ENCODE peak calls at places on chromosomes 12 and 14, in six cellular contexts. Q is PC-3, J is cardiac fibroblast, H is epithelial cell of esophagus, O is neural crest cell, S is AG10803. R is an unnamed sample.
A peak's percentile ranks its signal among the peaks of the same experiment; 100 is the strongest.

GRCh38 chr14:70893842-70894237 is 13.4 kb upstream of the PCNX1 start:
- DNase-seq in Q (no peak), J (no peak), H (no peak), O (no peak), S (no peak), R (no peak)

GRCh38 chr14:96895658-96896271 is 98.6 kb downstream of the VRK1 start:
- DNase-seq in Q (no peak), J (no peak), H (no peak), O (no peak), S (no peak), R (no peak)

GRCh38 chr12:6061661-6062060 is 62.8 kb downstream of the VWF start:
- DNase-seq in Q (no peak), J (peak; percentile 76), H (no peak), O (no peak), S (peak; percentile 82), R (no peak)

GRCh38 chr12:109529618-109530300 is 43.5 kb downstream of the MMAB start:
- DNase-seq in Q (no peak), J (no peak), H (no peak), O (no peak), S (no peak), R (no peak)

GRCh38 chr14:68257969-68258368 is 438.4 kb downstream of the RAD51B start:
- DNase-seq in Q (no peak), J (no peak), H (no peak), O (no peak), S (no peak), R (no peak)

GRCh38 chr12:62227091-62227490 is 33.1 kb upstream of the USP15 start:
- DNase-seq in Q (no peak), J (no peak), H (no peak), O (no peak), S (no peak), R (no peak)

GRCh38 chr12:25958254-25959068 is at the start of gene RASSF8:
- DNase-seq in Q (peak; percentile 90), J (peak; percentile 89), H (peak; percentile 73), O (peak; percentile 64), S (peak; percentile 76), R (peak; percentile 55)

GRCh38 chr14:105087963-105088811 is 23.0 kb upstream of the GPR132 start:
- DNase-seq in Q (peak; percentile 72), J (peak; percentile 87), H (peak; percentile 46), O (peak; percentile 50), S (peak; percentile 67), R (no peak)

GRCh38 chr12:124507188-124508109 is 60.0 kb downstream of the NCOR2 start:
- DNase-seq in Q (no peak), J (peak; percentile 72), H (no peak), O (no peak), S (peak; percentile 73), R (no peak)

GRCh38 chr12:31832740-31833540 is 104.1 kb upstream of the AMN1 start:
- DNase-seq in Q (no peak), J (no peak), H (no peak), O (no peak), S (no peak), R (no peak)

GRCh38 chr14:25904446-25904845 is 693.4 kb downstream of the NOVA1 start:
- DNase-seq in Q (no peak), J (peak; percentile 1), H (no peak), O (no peak), S (no peak), R (no peak)

GRCh38 chr14:105209091-105209490 is 28.0 kb upstream of the NUDT14 start:
- DNase-seq in Q (no peak), J (no peak), H (no peak), O (no peak), S (no peak), R (no peak)

GRCh38 chr12:27142102-27142721 is 59.8 kb upstream of the C12orf71 start:
- DNase-seq in Q (peak; percentile 96), J (peak; percentile 91), H (peak; percentile 84), O (peak; percentile 62), S (peak; percentile 77), R (peak; percentile 51)

GRCh38 chr14:91021115-91021514 is 39.3 kb downstream of the RPS6KA5 start:
- DNase-seq in Q (peak; percentile 22), J (no peak), H (peak; percentile 40), O (no peak), S (no peak), R (no peak)

GRCh38 chr12:113231275-113232231 is 10.3 kb downstream of the TPCN1 start:
- DNase-seq in Q (no peak), J (peak; percentile 81), H (peak; percentile 79), O (no peak), S (peak; percentile 48), R (no peak)
- TF ChIP-seq CTCF in Q (no peak), J (no peak), H (no peak), O (no peak), S (no peak), R (no peak)

GRCh38 chr12:57627504-57628279 is 5.3 kb downstream of the B4GALNT1 start:
- DNase-seq in Q (no peak), J (no peak), H (no peak), O (no peak), S (no peak), R (no peak)
- TF ChIP-seq CTCF in Q (no peak), J (no peak), H (no peak), O (no peak), S (no peak), R (no peak)

GRCh38 chr12:2118061-2118460 is 65.3 kb downstream of the CACNA1C start:
- DNase-seq in Q (no peak), J (no peak), H (no peak), O (no peak), S (no peak), R (no peak)
- TF ChIP-seq CTCF in Q (no peak), J (no peak), H (no peak), O (no peak), S (no peak), R (no peak)

DNA sequence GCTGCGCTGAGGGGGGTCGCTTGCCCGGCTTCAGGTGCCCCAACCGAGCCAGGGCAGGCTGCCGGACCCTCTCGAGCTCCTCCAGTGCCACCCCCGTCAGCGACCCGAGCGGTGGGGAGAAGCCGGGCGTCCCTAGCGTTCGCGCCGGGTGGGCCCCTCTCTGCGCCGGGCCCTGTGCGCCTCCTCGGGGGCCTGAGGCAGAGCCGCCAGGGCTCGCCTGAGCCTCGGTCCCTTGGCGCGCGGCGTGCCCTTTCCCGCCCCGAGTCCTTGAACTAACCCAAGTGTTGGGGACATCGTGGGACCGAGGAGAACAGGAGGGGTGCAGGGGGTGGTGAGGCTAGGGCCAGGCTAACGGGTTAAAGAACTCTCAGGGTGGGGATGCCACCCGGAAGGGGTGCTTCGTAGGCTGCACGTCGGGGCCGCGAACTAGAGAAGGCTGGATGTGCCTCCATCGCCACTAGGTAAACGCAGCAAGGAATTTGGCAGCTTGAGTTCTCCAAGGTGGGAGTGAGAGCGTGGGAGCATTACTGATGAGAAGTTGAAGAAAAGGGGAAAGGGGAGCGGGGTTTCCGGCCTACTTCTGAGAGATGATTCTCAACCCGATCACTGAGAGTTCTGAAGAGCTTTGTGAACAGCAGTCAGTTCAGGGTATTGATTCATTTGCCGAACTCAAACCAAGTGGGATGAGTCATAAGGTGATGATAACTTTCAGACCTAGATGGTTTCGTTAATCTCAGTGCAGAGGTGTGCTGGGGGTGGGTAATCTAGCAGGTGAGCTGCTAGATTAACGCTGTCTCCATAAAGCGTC is 618 bp downstream of the RNF34 start:
- DNase-seq in Q (peak; percentile 68), J (peak; percentile 29), H (peak; percentile 80), O (peak; percentile 25), S (peak; percentile 17), R (peak; percentile 74)
- TF ChIP-seq CTCF in Q (no peak), J (no peak), H (no peak), O (no peak), S (no peak), R (no peak)

GRCh38 chr12:4269279-4269991 is 4.1 kb upstream of the CCND2 start:
- DNase-seq in Q (no peak), J (peak; percentile 49), H (peak; percentile 72), O (peak; percentile 78), S (no peak), R (peak; percentile 84)
- TF ChIP-seq CTCF in Q (no peak), J (no peak), H (no peak), O (peak; percentile 48), S (no peak), R (no peak)

DNA sequence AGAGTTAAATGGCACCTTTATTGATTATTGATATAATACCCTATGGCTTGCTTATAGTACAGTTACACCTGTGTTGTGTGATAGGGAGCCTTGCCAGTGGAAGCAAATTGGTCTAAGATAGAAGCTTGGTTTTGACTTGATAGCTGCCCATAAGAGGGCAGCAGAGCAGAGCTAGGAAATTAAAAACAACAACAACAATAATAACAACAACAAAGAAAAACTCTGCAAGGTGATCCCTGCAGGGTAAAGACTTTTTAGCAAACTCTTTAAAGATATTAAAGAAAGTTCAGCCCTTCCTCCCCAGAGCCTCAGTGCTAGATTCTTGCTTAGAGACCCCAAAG is 18.0 kb upstream of the RNASE10 start:
- DNase-seq in Q (no peak), J (no peak), H (peak; percentile 13), O (no peak), S (no peak), R (no peak)
- TF ChIP-seq CTCF in Q (peak; percentile 60), J (no peak), H (peak; percentile 27), O (no peak), S (no peak), R (no peak)

GRCh38 chr12:4037747-4038312 is 164.6 kb upstream of the PARP11 start:
- DNase-seq in Q (peak; percentile 58), J (peak; percentile 56), H (peak; percentile 61), O (peak; percentile 45), S (peak; percentile 40), R (peak; percentile 52)

GRCh38 chr12:4031703-4032291 is 158.6 kb upstream of the PARP11 start:
- DNase-seq in Q (peak; percentile 28), J (peak; percentile 18), H (peak; percentile 89), O (no peak), S (peak; percentile 37), R (no peak)

GRCh38 chr12:4032906-4033628 is 159.9 kb upstream of the PARP11 start:
- DNase-seq in Q (peak; percentile 48), J (peak; percentile 2), H (peak; percentile 97), O (no peak), S (peak; percentile 37), R (no peak)

GRCh38 chr12:4036872-4037271 is 163.7 kb upstream of the PARP11 start:
- DNase-seq in Q (no peak), J (no peak), H (peak; percentile 62), O (no peak), S (no peak), R (no peak)

DNA sequence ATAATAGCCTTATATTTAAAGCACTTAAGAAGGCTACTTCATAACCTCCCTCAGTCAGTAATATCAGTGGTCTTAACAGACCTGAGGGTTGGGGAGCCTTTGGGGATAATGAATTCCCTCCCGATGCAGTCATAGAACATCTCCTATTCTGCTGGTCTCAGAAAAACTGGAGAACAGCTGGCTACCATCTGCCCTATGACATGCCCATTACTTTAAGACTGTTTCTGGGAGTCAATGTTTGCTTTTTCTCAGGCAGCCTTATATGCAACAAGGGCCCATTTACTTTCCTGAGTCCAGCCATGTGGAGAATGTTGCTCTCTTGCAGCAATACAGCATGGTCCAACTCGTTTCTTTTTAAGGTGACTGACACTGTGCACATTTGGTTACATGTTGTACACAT is 161.7 kb upstream of the PARP11 start:
- DNase-seq in Q (no peak), J (no peak), H (no peak), O (no peak), S (peak; percentile 41), R (no peak)
- TF ChIP-seq CTCF in Q (no peak), J (no peak), H (no peak), O (no peak), S (no peak), R (no peak)

R was measured in mesothelial cell of epicardium.